ENCODE peak calls at places on chromosome 18, in eight cellular contexts. W is brain microvascular endothelial cell; V is choroid plexus epithelial cell; O is fibroblast of pulmonary artery; K is activated naive CD4-positive, alpha-beta T cell treated with anti-CD3 and anti-CD28 coated beads for 36 hours; Z is GM12891; C is ovary; Q is AG04450. J is an unnamed sample.

GRCh38 chr18:3983351-3983969 is 471.6 kb downstream of the DLGAP1 start:
- DNase-seq in W (peak; percentile 27), V (no peak), O (peak; percentile 77), K (no peak), Z (no peak), C (no peak), Q (peak; percentile 33), J (peak; percentile 16)

GRCh38 chr18:56124186-56124585 is 514.2 kb downstream of the TXNL1 start:
- DNase-seq in W (peak; percentile 15), V (peak; percentile 26), O (peak; percentile 22), K (no peak), Z (no peak), C (no peak), Q (peak; percentile 42), J (peak; percentile 66)

GRCh38 chr18:58862404-58862803 is 2.3 kb upstream of the ZNF532 start:
- DNase-seq in W (no peak), V (no peak), O (no peak), K (no peak), Z (no peak), C (no peak), Q (no peak), J (no peak)

GRCh38 chr18:65955747-65956146 is 204.9 kb downstream of the CDH7 start:
- DNase-seq in W (no peak), V (no peak), O (no peak), K (no peak), Z (no peak), C (no peak), Q (no peak), J (no peak)

GRCh38 chr18:76615065-76615733 is 120.2 kb upstream of the ZNF516 start:
- DNase-seq in W (no peak), V (no peak), O (no peak), K (no peak), Z (no peak), C (no peak), Q (no peak), J (peak; percentile 27)

GRCh38 chr18:2978626-2979025 is 34.3 kb downstream of the LPIN2 start:
- DNase-seq in W (peak; percentile 88), V (peak; percentile 91), O (peak; percentile 60), K (peak; percentile 66), Z (no peak), C (peak; percentile 51), Q (peak; percentile 34), J (peak; percentile 75)

GRCh38 chr18:63979409-63979908 is 9.6 kb downstream of the SERPINB8 start:
- DNase-seq in W (peak; percentile 70), V (peak; percentile 84), O (peak; percentile 78), K (peak; percentile 58), Z (no peak), C (no peak), Q (peak; percentile 21), J (peak; percentile 90)

GRCh38 chr18:67010916-67011315 is 407.0 kb upstream of the CDH19 start:
- DNase-seq in W (no peak), V (peak; percentile 3), O (peak; percentile 21), K (no peak), Z (no peak), C (no peak), Q (no peak), J (peak; percentile 1)

GRCh38 chr18:4444306-4444705 is 10.8 kb downstream of the DLGAP1 start:
- DNase-seq in W (no peak), V (no peak), O (no peak), K (no peak), Z (no peak), C (no peak), Q (no peak), J (no peak)

GRCh38 chr18:48910972-48911545 is 39.7 kb downstream of the SMAD7 start:
- DNase-seq in W (no peak), V (no peak), O (no peak), K (no peak), Z (no peak), C (no peak), Q (no peak), J (no peak)

GRCh38 chr18:59623456-59624383 is 73.5 kb downstream of the CCBE1 start:
- DNase-seq in W (peak; percentile 45), V (peak; percentile 87), O (peak; percentile 77), K (no peak), Z (no peak), C (no peak), Q (no peak), J (peak; percentile 91)

GRCh38 chr18:26419746-26420145 is 128.6 kb downstream of the KCTD1 start:
- DNase-seq in W (peak; percentile 22), V (peak; percentile 43), O (no peak), K (no peak), Z (no peak), C (no peak), Q (no peak), J (no peak)

GRCh38 chr18:33837191-33837590 is 259.2 kb downstream of the ASXL3 start:
- DNase-seq in W (no peak), V (no peak), O (no peak), K (no peak), Z (no peak), C (no peak), Q (no peak), J (no peak)

GRCh38 chr18:21100141-21100540 is 11.5 kb downstream of the ROCK1 start:
- DNase-seq in W (no peak), V (peak; percentile 28), O (peak; percentile 55), K (no peak), Z (no peak), C (no peak), Q (no peak), J (peak; percentile 40)

GRCh38 chr18:42635378-42636048 is 480.0 kb downstream of the RIT2 start:
- DNase-seq in W (no peak), V (no peak), O (peak; percentile 6), K (no peak), Z (no peak), C (no peak), Q (no peak), J (no peak)

GRCh38 chr18:60413944-60414547 is 41.5 kb upstream of the MC4R start:
- DNase-seq in W (no peak), V (peak; percentile 58), O (peak; percentile 24), K (peak; percentile 5), Z (no peak), C (no peak), Q (no peak), J (no peak)

GRCh38 chr18:43665239-43665788 is 388.0 kb upstream of the SYT4 start:
- DNase-seq in W (peak; percentile 94), V (peak; percentile 95), O (peak; percentile 83), K (no peak), Z (no peak), C (no peak), Q (peak; percentile 68), J (peak; percentile 94)

GRCh38 chr18:26436176-26437031 is 111.9 kb downstream of the KCTD1 start:
- DNase-seq in W (peak; percentile 68), V (peak; percentile 93), O (peak; percentile 79), K (no peak), Z (no peak), C (no peak), Q (peak; percentile 70), J (peak; percentile 87)

GRCh38 chr18:33201509-33201926 is 239.0 kb downstream of the CCDC178 start:
- DNase-seq in W (peak; percentile 2), V (peak; percentile 64), O (peak; percentile 53), K (no peak), Z (no peak), C (peak; percentile 33), Q (no peak), J (peak; percentile 69)

GRCh38 chr18:48928787-48929186 is 22.0 kb downstream of the SMAD7 start:
- DNase-seq in W (no peak), V (peak; percentile 46), O (peak; percentile 66), K (peak; percentile 88), Z (no peak), C (no peak), Q (no peak), J (peak; percentile 85)

GRCh38 chr18:47075098-47075883 is 39.9 kb upstream of the ELOA2 start:
- DNase-seq in W (peak; percentile 5), V (peak; percentile 16), O (no peak), K (no peak), Z (no peak), C (no peak), Q (no peak), J (peak; percentile 4)

GRCh38 chr18:50038448-50038847 is 156.5 kb downstream of the MYO5B start:
- DNase-seq in W (peak; percentile 51), V (peak; percentile 54), O (peak; percentile 29), K (peak; percentile 20), Z (no peak), C (no peak), Q (no peak), J (no peak)

GRCh38 chr18:66754335-66754734 is 150.4 kb upstream of the CDH19 start:
- DNase-seq in W (no peak), V (no peak), O (no peak), K (no peak), Z (no peak), C (no peak), Q (no peak), J (no peak)

GRCh38 chr18:31490387-31490786 is 7.6 kb upstream of the DSG2 start:
- DNase-seq in W (no peak), V (no peak), O (no peak), K (peak; percentile 37), Z (peak; percentile 11), C (no peak), Q (no peak), J (no peak)

J was measured in adipocyte.